ENCODE peak calls at places on chromosomes 12 and 14, in seven cellular contexts. N is activated CD4-positive, alpha-beta memory T cell treated with anti-CD3 and anti-CD28 coated beads, Interleukin-2, amount 10 ng/mL, durations not matched to agents 7 days and 5 days; R is mesothelial cell of epicardium; K is stimulated activated CD4-positive, alpha-beta T cell treated with anti-CD3 and anti-CD28 coated beads, Interleukin-1b, Interleukin-23, amount 100 ng/mL, for 48 hours; U is GDM1; O is heart left ventricle; Y is HFFc6. V is an unnamed sample.

GRCh38 chr12:116594325-116595038 is 35.3 kb downstream of the MAP1LC3B2 start:
- DNase-seq in K (peak; percentile 32), O (peak; percentile 49), N (peak; percentile 74), R (no peak), Y (no peak), U (peak; percentile 96), V (no peak)

GRCh38 chr14:46250113-46250703 is 401.4 kb downstream of the RPL10L start:
- DNase-seq in Y (no peak), U (no peak), O (no peak), K (no peak), N (no peak), R (no peak), V (no peak)

GRCh38 chr12:6688543-6688999 is 604 bp downstream of the ZNF384 start:
- DNase-seq in Y (no peak), R (no peak), N (peak; percentile 56), K (peak; percentile 33), U (peak; percentile 69), O (no peak), V (no peak)

GRCh38 chr12:15632708-15633107 is 156.5 kb downstream of the EPS8 start:
- DNase-seq in N (no peak), O (no peak), Y (no peak), U (no peak), R (no peak), K (no peak), V (no peak)

GRCh38 chr14:90518941-90519256 is 122.1 kb downstream of the CALM1 start:
- DNase-seq in K (peak; percentile 44), Y (no peak), N (peak; percentile 60), R (no peak), U (no peak), O (no peak), V (no peak)

GRCh38 chr12:2335109-2335508 is 282.3 kb downstream of the CACNA1C start:
- DNase-seq in N (no peak), K (no peak), O (no peak), U (no peak), Y (no peak), R (no peak), V (no peak)

GRCh38 chr14:94100847-94101246 is 9.7 kb upstream of the IFI27 start:
- DNase-seq in U (no peak), K (no peak), O (no peak), N (no peak), R (no peak), Y (peak; percentile 83), V (peak; percentile 74)

GRCh38 chr14:59239030-59239429 is 50.6 kb downstream of the DAAM1 start:
- DNase-seq in R (no peak), U (no peak), Y (no peak), K (no peak), N (no peak), O (no peak), V (no peak)

GRCh38 chr14:62654641-62655040 is 390.6 kb downstream of the KCNH5 start:
- DNase-seq in O (no peak), R (no peak), N (no peak), U (no peak), Y (no peak), K (no peak), V (no peak)

GRCh38 chr12:31850268-31850667 is 108.9 kb upstream of the RESF1 start:
- DNase-seq in N (no peak), R (no peak), K (no peak), Y (no peak), O (no peak), U (no peak), V (no peak)

GRCh38 chr14:68210729-68211299 is 391.2 kb downstream of the RAD51B start:
- DNase-seq in U (peak; percentile 43), R (no peak), Y (peak; percentile 96), K (peak; percentile 51), N (peak; percentile 58), O (no peak), V (peak; percentile 87)

GRCh38 chr14:79473676-79474075 is 737.6 kb downstream of the DIO2 start:
- DNase-seq in Y (no peak), K (no peak), U (no peak), R (no peak), N (no peak), O (no peak), V (no peak)

GRCh38 chr12:116954700-116955381 is 44.1 kb downstream of the FBXW8 start:
- DNase-seq in U (no peak), R (no peak), O (peak; percentile 34), N (no peak), Y (no peak), K (no peak), V (no peak)

GRCh38 chr12:15701721-15702156 is 87.4 kb downstream of the EPS8 start:
- DNase-seq in Y (peak; percentile 56), N (no peak), U (no peak), R (no peak), K (no peak), O (no peak), V (peak; percentile 45)

GRCh38 chr14:60249321-60250251 is 565 bp downstream of the PPM1A start:
- DNase-seq in O (peak; percentile 80), K (peak; percentile 60), Y (peak; percentile 13), U (peak; percentile 65), N (peak; percentile 75), R (peak; percentile 73), V (no peak)

GRCh38 chr14:55689971-55690871 is 110.2 kb downstream of the KTN1 start:
- DNase-seq in K (no peak), U (no peak), R (no peak), N (no peak), Y (peak; percentile 19), O (no peak), V (no peak)

GRCh38 chr14:35835208-35835982 is 9.3 kb downstream of the BRMS1L start:
- DNase-seq in U (no peak), N (no peak), Y (no peak), K (no peak), O (no peak), R (no peak), V (no peak)

GRCh38 chr12:112198120-112198733 is 72.9 kb downstream of the TRAFD1 start:
- DNase-seq in N (peak; percentile 57), R (peak; percentile 65), K (peak; percentile 51), O (no peak), Y (peak; percentile 23), U (peak; percentile 53), V (peak; percentile 7)

GRCh38 chr14:91728616-91729183 is 3.2 kb downstream of the CATSPERB start:
- DNase-seq in Y (no peak), U (no peak), R (no peak), K (no peak), O (no peak), N (no peak), V (no peak)

GRCh38 chr12:122886851-122887816 is 8.8 kb downstream of the VPS37B start:
- DNase-seq in N (peak; percentile 62), U (no peak), K (peak; percentile 62), Y (peak; percentile 43), O (no peak), R (no peak), V (peak; percentile 29)

GRCh38 chr12:94266390-94266789 is 118.0 kb downstream of the PLXNC1 start:
- DNase-seq in N (no peak), R (no peak), U (no peak), Y (no peak), K (no peak), O (no peak), V (no peak)

GRCh38 chr14:104999361-104999760 is 13.8 kb downstream of the CLBA1 start:
- DNase-seq in O (no peak), U (no peak), Y (no peak), K (no peak), N (no peak), R (no peak), V (no peak)

GRCh38 chr12:74408601-74409166 is 129.0 kb upstream of the ATXN7L3B start:
- DNase-seq in U (no peak), O (no peak), R (no peak), N (no peak), K (no peak), Y (no peak), V (no peak)

GRCh38 chr14:34628681-34629135 is 1.2 kb downstream of the SNX6 start:
- DNase-seq in O (no peak), Y (no peak), R (no peak), U (no peak), N (peak; percentile 36), K (no peak), V (no peak)

GRCh38 chr12:52285172-52285745 is 6.1 kb downstream of the KRT81 start:
- DNase-seq in U (no peak), K (no peak), O (no peak), N (peak; percentile 5), R (peak; percentile 19), Y (peak; percentile 75), V (no peak)

GRCh38 chr12:6536894-6537579 is 2.7 kb downstream of the GAPDH start:
- DNase-seq in R (no peak), O (no peak), N (peak; percentile 33), U (no peak), K (peak; percentile 25), Y (no peak), V (no peak)

GRCh38 chr14:75333523-75334190 is 55.0 kb downstream of the FOS start:
- DNase-seq in Y (no peak), N (no peak), K (no peak), U (no peak), R (no peak), O (no peak), V (no peak)

GRCh38 chr14:74409441-74409840 is 16.6 kb downstream of the SYNDIG1L start:
- DNase-seq in R (no peak), O (no peak), K (no peak), U (no peak), N (no peak), Y (no peak), V (no peak)

GRCh38 chr12:116456683-116457082 is 102.5 kb upstream of the MAP1LC3B2 start:
- DNase-seq in U (no peak), O (no peak), R (no peak), Y (no peak), N (no peak), K (no peak), V (no peak)

GRCh38 chr14:97634786-97635185 is 837.6 kb downstream of the VRK1 start:
- DNase-seq in K (peak; percentile 30), U (no peak), Y (no peak), N (peak; percentile 29), O (no peak), R (no peak), V (no peak)

GRCh38 chr12:47082963-47083621 is 3.3 kb upstream of the AMIGO2 start:
- DNase-seq in K (no peak), U (no peak), R (no peak), N (no peak), O (no peak), Y (peak; percentile 95), V (peak; percentile 85)

GRCh38 chr14:78700236-78700635 is 530.1 kb downstream of the NRXN3 start:
- DNase-seq in K (no peak), U (no peak), R (no peak), O (no peak), N (no peak), Y (peak; percentile 12), V (no peak)

GRCh38 chr14:56137842-56138241 is 19.6 kb downstream of the PELI2 start:
- DNase-seq in Y (no peak), N (no peak), U (no peak), K (no peak), O (no peak), R (no peak), V (no peak)

V was measured in skeletal muscle cell.